ENCODE peak calls at places on chromosome 14, in five cellular contexts. N, P, B, Q and C are unnamed samples.

GRCh38 chr14:99247772-99248171 is 24.2 kb downstream of the BCL11B start:
- DNase-seq in N (no peak), B (no peak), Q (no peak), P (no peak), C (no peak)

GRCh38 chr14:58738189-58738836 is 100.6 kb downstream of the DACT1 start:
- DNase-seq in Q (no peak), P (no peak), N (no peak), B (no peak), C (no peak)

GRCh38 chr14:70707138-70708038 is 65.7 kb downstream of the TTC9 start:
- DNase-seq in Q (no peak), N (no peak), P (peak), B (no peak), C (no peak)

GRCh38 chr14:59688224-59689170 is 111.9 kb upstream of the CCDC175 start:
- DNase-seq in N (peak), Q (peak), P (peak), B (peak), C (peak)

GRCh38 chr14:89327771-89328212 is 89.2 kb downstream of the FOXN3 start:
- DNase-seq in P (no peak), Q (no peak), B (no peak), N (no peak), C (no peak)

GRCh38 chr14:101962503-101962874 is 1.9 kb upstream of the DYNC1H1 start:
- DNase-seq in N (peak), P (peak), B (peak), Q (peak), C (no peak)

GRCh38 chr14:30069536-30069935 is 141.9 kb upstream of the PRKD1 start:
- DNase-seq in Q (no peak), N (no peak), B (no peak), P (no peak), C (no peak)

GRCh38 chr14:100889641-100890040 is 13.9 kb downstream of the RTL1 start:
- DNase-seq in B (no peak), P (no peak), N (peak), Q (no peak), C (no peak)

GRCh38 chr14:100677925-100678765 is 48.5 kb upstream of the DLK1 start:
- DNase-seq in B (peak), Q (peak), N (peak), P (no peak), C (no peak)

GRCh38 chr14:68753696-68754095 is 39.2 kb downstream of the ZFP36L1 start:
- DNase-seq in N (no peak), B (no peak), P (no peak), Q (no peak), C (no peak)

GRCh38 chr14:31419179-31420012 is 954 bp downstream of the HEATR5A start:
- DNase-seq in Q (no peak), P (no peak), B (no peak), N (no peak), C (no peak)

GRCh38 chr14:69427596-69427995 is 29.1 kb downstream of the SLC39A9 start:
- DNase-seq in P (no peak), Q (no peak), N (no peak), B (no peak), C (no peak)

GRCh38 chr14:93375673-93376156 is 28.7 kb downstream of the COX8C start:
- DNase-seq in N (no peak), Q (no peak), B (peak), P (no peak), C (peak)

GRCh38 chr14:22650960-22651521 is 6.9 kb upstream of the OR6J1 start:
- DNase-seq in N (no peak), P (no peak), B (no peak), Q (no peak), C (peak)

GRCh38 chr14:59483360-59483759 is 848 bp downstream of the L3HYPDH start:
- DNase-seq in N (no peak), B (no peak), Q (peak), P (no peak), C (no peak)

GRCh38 chr14:68542346-68542745 is 250.5 kb downstream of the ZFP36L1 start:
- DNase-seq in Q (no peak), P (no peak), N (no peak), B (no peak), C (no peak)

GRCh38 chr14:52740751-52741150 is 10.8 kb downstream of the STYX start:
- DNase-seq in B (no peak), N (no peak), P (no peak), Q (no peak), C (no peak)

GRCh38 chr14:35446450-35446849 is 41.9 kb upstream of the NFKBIA start:
- DNase-seq in Q (no peak), B (no peak), P (no peak), N (no peak), C (no peak)

GRCh38 chr14:74140374-74140850 is 55.7 kb downstream of the LIN52 start:
- DNase-seq in N (no peak), P (no peak), Q (no peak), B (peak), C (no peak)

GRCh38 chr14:52546318-52546670 is 6.0 kb downstream of the TXNDC16 start:
- DNase-seq in P (no peak), Q (no peak), N (no peak), B (no peak), C (no peak)

GRCh38 chr14:101119830-101120571 is 216.5 kb upstream of the RTL1 start:
- DNase-seq in N (peak), Q (no peak), P (no peak), B (no peak), C (no peak)

GRCh38 chr14:89027097-89027740 is 202.8 kb downstream of the TTC8 start:
- DNase-seq in B (peak), N (peak), Q (peak), P (peak), C (peak)

GRCh38 chr14:75822522-75823288 is 159.1 kb downstream of the TGFB3 start:
- DNase-seq in P (no peak), N (no peak), B (no peak), Q (no peak), C (no peak)

GRCh38 chr14:65100905-65101541 is 1.3 kb downstream of the MAX start:
- DNase-seq in Q (no peak), B (no peak), N (no peak), P (no peak), C (no peak)

GRCh38 chr14:65103150-65103760 is 938 bp upstream of the MAX start:
- DNase-seq in N (no peak), Q (no peak), B (no peak), P (peak), C (peak)

GRCh38 chr14:65101631-65102440 is 481 bp downstream of the MAX start:
- DNase-seq in N (peak), P (no peak), Q (no peak), B (peak), C (peak)

GRCh38 chr14:65104791-65105190 is 2.5 kb upstream of the MAX start:
- DNase-seq in P (no peak), Q (no peak), N (no peak), B (peak), C (no peak)

DNA sequence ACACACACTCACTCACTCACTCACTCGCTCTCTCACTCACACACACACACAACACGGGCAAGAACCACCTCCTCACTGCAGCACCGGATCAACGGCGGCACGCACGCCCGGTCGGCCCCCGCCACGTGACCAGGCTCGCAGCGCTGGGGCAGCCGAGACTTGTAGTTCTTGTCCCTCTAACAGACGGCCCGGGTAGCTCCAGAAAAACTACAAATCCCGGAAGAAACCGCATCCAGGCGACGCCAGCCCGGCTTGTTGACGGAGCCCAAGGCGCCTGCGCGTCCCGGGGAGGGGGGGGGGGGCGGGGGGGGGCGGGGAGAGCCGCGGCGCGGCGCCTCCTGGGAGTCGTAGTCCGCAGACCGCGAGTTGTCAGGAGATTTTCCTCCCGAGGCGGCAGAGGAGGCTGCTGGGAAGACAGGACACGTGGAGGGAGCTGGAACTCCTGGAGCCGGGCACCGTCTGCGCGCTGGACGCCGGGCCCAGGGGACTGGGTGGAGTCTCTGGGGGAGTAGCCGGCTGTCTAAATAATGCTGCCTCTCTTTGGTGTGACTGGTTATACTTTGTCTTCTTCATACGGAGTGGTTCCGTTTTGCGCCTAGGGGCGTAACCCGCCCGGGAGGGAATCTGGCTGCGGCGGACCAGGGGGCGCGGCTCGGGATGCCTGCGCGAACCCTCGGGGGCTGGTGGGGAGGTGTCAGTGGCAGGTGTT is at the start of gene MAX:
- DNase-seq in P (peak), Q (peak), N (peak), B (peak), C (peak)
- TF ChIP-seq POLR2AphosphoS5 in P (peak), Q (no peak), N (peak), B (peak), C (peak)

GRCh38 chr14:103729496-103730448 is 14.2 kb downstream of the ZFYVE21 start:
- DNase-seq in Q (no peak), B (no peak), P (no peak), N (no peak), C (no peak)
- H3K27ac ChIP-seq in Q (no peak), B (no peak), P (no peak), N (peak), C (no peak)

GRCh38 chr14:79091381-79091963 is 921.3 kb downstream of the NRXN3 start:
- DNase-seq in Q (no peak), N (no peak), B (no peak), P (no peak), C (no peak)
- TF ChIP-seq POLR2AphosphoS5 in Q (no peak), N (no peak), B (no peak), P (no peak), C (no peak)

GRCh38 chr14:94665544-94665943 is 53.4 kb downstream of the SERPINA3 start:
- DNase-seq in B (no peak), P (no peak), N (no peak), Q (no peak), C (no peak)

GRCh38 chr14:94659953-94660946 is 48.1 kb downstream of the SERPINA3 start:
- DNase-seq in Q (no peak), P (no peak), N (no peak), B (no peak), C (no peak)

GRCh38 chr14:94665121-94665520 is 52.9 kb downstream of the SERPINA3 start:
- DNase-seq in N (no peak), P (no peak), B (no peak), Q (no peak), C (no peak)

GRCh38 chr14:94663965-94664704 is 51.9 kb downstream of the SERPINA3 start:
- DNase-seq in Q (no peak), P (no peak), B (no peak), N (no peak), C (peak)
- H3K27ac ChIP-seq in Q (no peak), P (no peak), B (no peak), N (no peak), C (no peak)

DNA sequence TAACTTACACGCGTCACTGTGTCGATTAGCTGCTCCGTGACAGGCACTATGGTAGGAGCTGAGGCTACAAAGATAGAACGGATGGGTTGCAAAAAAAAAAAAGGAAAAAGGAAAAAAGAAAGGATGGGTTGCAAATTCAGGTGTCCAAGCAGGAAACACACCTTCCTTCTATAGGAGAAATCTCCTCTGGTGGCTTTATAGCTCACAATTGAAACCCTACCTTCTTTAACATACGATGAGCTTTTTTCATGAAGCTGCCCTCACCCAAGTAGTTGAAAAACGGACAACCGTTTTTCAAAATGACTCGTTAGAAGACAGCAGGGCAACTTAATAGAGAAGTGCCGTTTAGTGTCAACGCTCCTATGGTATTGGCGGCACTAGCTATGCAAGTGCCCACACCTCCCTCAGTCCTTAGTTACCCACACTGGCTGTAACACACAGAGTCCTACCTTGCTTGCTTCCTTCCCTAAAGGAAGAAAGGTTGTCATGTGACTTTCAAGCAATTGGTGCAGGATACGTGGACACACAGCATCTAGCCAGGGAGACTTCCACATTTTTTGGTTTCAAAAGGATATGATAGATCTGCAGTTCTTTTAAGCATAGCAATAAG is 677 bp upstream of the TRIP11 start:
- DNase-seq in Q (peak), P (peak), B (peak), N (peak), C (peak)
- TF ChIP-seq POLR2AphosphoS5 in Q (no peak), P (peak), B (peak), N (peak), C (peak)

GRCh38 chr14:77318006-77318553 is 2.6 kb downstream of the POMT2 start:
- DNase-seq in B (no peak), N (no peak), Q (no peak), P (peak), C (no peak)

GRCh38 chr14:77316872-77317271 is 3.8 kb downstream of the POMT2 start:
- DNase-seq in P (no peak), Q (no peak), B (peak), N (no peak), C (no peak)

GRCh38 chr14:77320238-77320935 is at the start of gene POMT2:
- DNase-seq in B (peak), P (peak), N (peak), Q (peak), C (peak)

GRCh38 chr14:77322209-77322902 is 1.5 kb downstream of the GSTZ1 start:
- DNase-seq in N (no peak), B (no peak), P (no peak), Q (no peak), C (no peak)

GRCh38 chr14:77319416-77319815 is 1.3 kb downstream of the POMT2 start:
- DNase-seq in Q (no peak), B (no peak), P (no peak), N (no peak), C (no peak)
- H3K27ac ChIP-seq in Q (no peak), B (peak), P (peak), N (no peak), C (no peak)

DNA sequence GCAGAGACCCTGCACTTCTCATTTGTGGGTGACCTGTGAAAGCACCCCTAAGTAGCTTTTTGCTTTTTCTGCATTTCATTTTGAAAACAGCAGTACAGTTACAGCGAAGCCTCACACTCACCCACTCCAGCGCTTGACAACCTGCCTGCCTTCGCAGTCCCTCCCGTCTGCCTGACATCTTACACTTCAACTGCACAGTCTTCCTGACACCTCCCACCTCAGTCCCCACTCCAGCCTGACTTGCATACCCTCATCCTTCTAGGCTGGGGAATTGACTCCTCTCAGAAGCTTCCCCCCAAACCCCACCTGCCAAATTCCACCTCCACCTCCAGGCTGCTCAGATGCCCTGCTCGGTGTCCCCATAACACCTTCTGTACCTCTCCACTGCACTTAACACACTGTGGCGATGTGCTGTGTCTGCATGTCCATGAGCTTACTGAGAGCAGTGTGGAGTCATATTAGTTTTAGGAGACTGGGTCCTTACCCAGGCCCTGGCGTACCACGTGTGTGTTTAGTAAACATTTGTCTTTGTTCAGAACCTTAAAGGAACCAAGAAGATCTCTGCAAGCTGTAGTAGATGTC is 159.4 kb downstream of the PRKCH start:
- DNase-seq in Q (no peak), N (no peak), P (no peak), B (no peak), C (no peak)
- TF ChIP-seq POLR2AphosphoS5 in Q (no peak), N (no peak), P (no peak), B (no peak), C (no peak)

DNA sequence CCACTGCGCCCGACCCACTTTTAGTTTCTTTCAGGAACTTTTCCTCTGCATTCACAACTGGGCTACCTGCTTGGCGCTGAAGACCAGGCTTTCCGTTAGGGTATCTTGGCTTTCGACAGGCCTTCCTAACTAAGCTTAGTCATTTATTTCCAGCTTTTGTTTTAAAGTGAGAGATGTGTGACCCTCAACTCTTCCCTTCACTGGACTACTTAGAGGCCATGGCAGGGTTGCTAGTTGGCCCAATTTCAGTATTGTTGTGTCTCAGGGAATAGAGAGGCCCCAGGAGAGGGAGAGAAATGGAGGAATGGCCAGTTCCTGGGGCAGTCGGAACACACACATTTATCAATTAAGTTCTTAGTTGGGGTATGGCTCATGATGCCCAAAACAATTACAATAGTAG is 10.4 kb downstream of the MTA1 start:
- DNase-seq in P (no peak), N (no peak), Q (no peak), B (no peak), C (no peak)
- H3K27ac ChIP-seq in P (no peak), N (no peak), Q (no peak), B (no peak), C (no peak)